ENCODE peak calls at places on chromosome 6, in nine cellular contexts. D is fibroblast of mammary gland, P is bronchial epithelial cell, E is choroid plexus epithelial cell, M is HepG2, R is brain microvascular endothelial cell, Q is body of pancreas, V is A549, F is stomach. X is an unnamed sample.

GRCh38 chr6:107941627-107942026 is 16.4 kb downstream of the SEC63 start:
- DNase-seq in D (no peak), P (no peak), E (no peak), M (no peak), R (no peak), Q (no peak), V (no peak), F (no peak), X (no peak)

GRCh38 chr6:112626468-112627082 is 279.4 kb downstream of the RFPL4B start:
- DNase-seq in D (peak), P (peak), E (peak), M (peak), R (peak), Q (no peak), V (peak), F (no peak), X (no peak)

GRCh38 chr6:6781172-6781876 is 192.8 kb downstream of the LY86 start:
- DNase-seq in D (peak), P (peak), E (peak), M (no peak), R (peak), Q (peak), V (peak), F (no peak), X (peak)

GRCh38 chr6:41374618-41375590 is 39.5 kb downstream of the NCR2 start:
- DNase-seq in D (no peak), P (no peak), E (peak), M (no peak), R (no peak), Q (no peak), V (no peak), F (no peak), X (no peak)

GRCh38 chr6:170505306-170505705 is 47.8 kb downstream of the PSMB1 start:
- DNase-seq in D (no peak), P (no peak), E (no peak), M (no peak), R (no peak), Q (peak), V (no peak), F (no peak), X (no peak)

GRCh38 chr6:79453558-79454042 is 83.6 kb downstream of the LCA5 start:
- DNase-seq in D (peak), P (peak), E (peak), M (no peak), R (peak), Q (no peak), V (peak), F (no peak), X (no peak)

GRCh38 chr6:107624541-107624940 is 134.6 kb downstream of the SOBP start:
- DNase-seq in D (peak), P (peak), E (peak), M (no peak), R (peak), Q (no peak), V (no peak), F (no peak), X (no peak)

GRCh38 chr6:43708857-43709653 is 21.5 kb upstream of the MRPS18A start:
- DNase-seq in D (peak), P (peak), E (peak), M (no peak), R (peak), Q (no peak), V (peak), F (no peak), X (no peak)

GRCh38 chr6:44399991-44400390 is 12.5 kb downstream of the CDC5L start:
- DNase-seq in D (no peak), P (no peak), E (peak), M (no peak), R (no peak), Q (no peak), V (no peak), F (no peak), X (no peak)

GRCh38 chr6:145034664-145035063 is 700.7 kb downstream of the EPM2A start:
- DNase-seq in D (peak), P (no peak), E (peak), M (no peak), R (no peak), Q (no peak), V (no peak), F (no peak), X (no peak)

GRCh38 chr6:25142506-25142905 is 136.7 kb upstream of the CARMIL1 start:
- DNase-seq in D (no peak), P (no peak), E (no peak), M (no peak), R (no peak), Q (no peak), V (no peak), F (no peak), X (no peak)

GRCh38 chr6:6315660-6316059 is 4.8 kb downstream of the F13A1 start:
- DNase-seq in D (peak), P (peak), E (peak), M (peak), R (peak), Q (peak), V (peak), F (peak), X (peak)

GRCh38 chr6:106165885-106166485 is 79.8 kb downstream of the PRDM1 start:
- DNase-seq in D (peak), P (peak), E (peak), M (peak), R (peak), Q (no peak), V (no peak), F (no peak), X (peak)

GRCh38 chr6:37867756-37868446 is 48.4 kb downstream of the ZFAND3 start:
- DNase-seq in D (no peak), P (no peak), E (no peak), M (no peak), R (no peak), Q (no peak), V (no peak), F (no peak), X (no peak)

GRCh38 chr6:139536751-139537617 is 162.5 kb upstream of the CITED2 start:
- DNase-seq in D (no peak), P (no peak), E (no peak), M (no peak), R (no peak), Q (peak), V (peak), F (peak), X (no peak)

GRCh38 chr6:78390066-78390465 is 477.3 kb upstream of the IRAK1BP1 start:
- DNase-seq in D (peak), P (no peak), E (no peak), M (peak), R (no peak), Q (no peak), V (no peak), F (no peak), X (no peak)

GRCh38 chr6:138662474-138662873 is 111.1 kb upstream of the CCDC28A start:
- DNase-seq in D (peak), P (peak), E (peak), M (peak), R (no peak), Q (no peak), V (peak), F (no peak), X (no peak)

DNA sequence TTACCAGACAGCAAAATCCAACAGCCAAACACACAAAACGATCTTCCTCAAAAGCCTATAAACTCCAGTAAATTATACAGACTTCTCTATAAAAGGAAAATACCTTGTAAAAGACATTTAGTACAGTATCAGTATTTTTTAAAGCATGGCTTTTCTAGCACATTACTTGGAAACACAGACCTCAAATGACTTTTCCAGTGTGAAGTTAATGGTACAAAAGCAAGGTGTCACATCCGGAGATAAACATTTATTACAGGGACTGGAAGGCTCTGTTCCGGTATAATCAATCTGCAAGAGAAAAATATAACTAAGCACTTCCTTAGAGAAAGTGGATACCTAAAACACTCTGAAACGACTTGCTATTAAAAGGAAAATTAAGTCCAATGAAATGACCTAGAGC is 17.1 kb downstream of the TMEM30A start:
- DNase-seq in D (no peak), P (no peak), E (no peak), M (no peak), R (no peak), Q (no peak), V (no peak), F (no peak), X (no peak)
- H3K4me3 ChIP-seq in D (no peak), P (no peak), E (no peak), M (no peak), R (no peak), Q (no peak), V (no peak), F (no peak), X (no peak)

GRCh38 chr6:56851104-56851503 is 103.8 kb upstream of the BEND6 start:
- DNase-seq in D (peak), P (no peak), E (peak), M (no peak), R (peak), Q (no peak), V (no peak), F (no peak), X (no peak)
- TF ChIP-seq CTCF in D (no peak), P (no peak), E (no peak), M (no peak), R (no peak), Q (no peak), V (no peak), F (no peak), X (no peak)

GRCh38 chr6:158558415-158559306 is 1.2 kb upstream of the TMEM181 start:
- DNase-seq in D (no peak), P (no peak), E (no peak), M (no peak), R (no peak), Q (no peak), V (no peak), F (no peak), X (no peak)
- H3K4me3 ChIP-seq in D (no peak), P (no peak), E (no peak), M (no peak), R (no peak), Q (no peak), V (no peak), F (no peak), X (no peak)

DNA sequence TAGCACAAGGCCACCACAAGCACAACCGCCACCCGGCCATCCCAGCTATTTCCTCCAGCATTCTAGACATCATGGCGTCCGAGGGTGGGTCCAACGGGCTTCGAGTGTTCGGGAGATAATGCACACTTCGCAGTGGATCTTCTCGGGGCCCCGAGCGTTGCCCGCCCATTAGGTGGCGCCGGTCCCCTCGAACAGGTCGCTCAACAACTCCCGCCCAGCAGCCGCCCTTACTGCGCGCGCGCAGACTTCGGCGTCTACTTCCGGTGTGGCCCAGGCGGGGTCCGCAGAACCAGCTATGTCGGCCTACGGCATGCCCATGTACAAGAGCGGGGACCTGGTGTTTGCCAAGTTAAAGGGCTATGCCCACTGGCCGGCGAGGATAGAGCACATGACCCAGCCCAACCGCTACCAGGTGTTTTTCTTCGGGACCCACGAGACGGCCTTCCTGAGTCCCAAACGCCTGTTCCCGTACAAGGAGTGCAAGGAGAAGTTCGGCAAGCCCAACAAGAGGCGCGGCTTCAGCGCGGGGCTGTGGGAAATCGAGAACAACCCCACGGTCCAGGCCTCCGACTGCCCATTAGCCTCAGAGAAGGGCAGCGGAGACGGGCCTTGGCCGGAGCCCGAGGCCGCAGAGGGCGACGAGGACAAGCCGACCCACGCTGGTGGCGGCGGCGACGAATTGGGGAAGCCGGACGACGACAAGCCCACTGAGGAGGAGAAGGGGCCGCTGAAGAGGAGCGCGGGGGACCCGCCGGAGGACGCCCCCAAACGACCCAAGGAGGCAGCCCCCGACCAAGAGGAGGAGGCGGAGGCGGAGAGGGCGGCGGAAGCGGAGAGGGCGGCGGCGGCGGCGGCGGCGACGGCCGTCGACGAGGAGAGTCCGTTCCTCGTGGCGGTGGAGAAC is at the start of gene HDGFL1:
- DNase-seq in D (no peak), P (no peak), E (no peak), M (no peak), R (no peak), Q (peak), V (no peak), F (no peak), X (no peak)
- TF ChIP-seq CTCF in D (no peak), P (no peak), E (no peak), M (no peak), R (no peak), Q (no peak), V (no peak), F (no peak), X (no peak)

GRCh38 chr6:29976588-29977424 is 34.5 kb downstream of the HLA-A start:
- DNase-seq in D (peak), P (peak), E (peak), M (peak), R (peak), Q (peak), V (peak), F (peak), X (no peak)
- H3K4me3 ChIP-seq in D (peak), P (peak), E (peak), M (peak), R (peak), Q (peak), V (peak), F (peak), X (peak)

DNA sequence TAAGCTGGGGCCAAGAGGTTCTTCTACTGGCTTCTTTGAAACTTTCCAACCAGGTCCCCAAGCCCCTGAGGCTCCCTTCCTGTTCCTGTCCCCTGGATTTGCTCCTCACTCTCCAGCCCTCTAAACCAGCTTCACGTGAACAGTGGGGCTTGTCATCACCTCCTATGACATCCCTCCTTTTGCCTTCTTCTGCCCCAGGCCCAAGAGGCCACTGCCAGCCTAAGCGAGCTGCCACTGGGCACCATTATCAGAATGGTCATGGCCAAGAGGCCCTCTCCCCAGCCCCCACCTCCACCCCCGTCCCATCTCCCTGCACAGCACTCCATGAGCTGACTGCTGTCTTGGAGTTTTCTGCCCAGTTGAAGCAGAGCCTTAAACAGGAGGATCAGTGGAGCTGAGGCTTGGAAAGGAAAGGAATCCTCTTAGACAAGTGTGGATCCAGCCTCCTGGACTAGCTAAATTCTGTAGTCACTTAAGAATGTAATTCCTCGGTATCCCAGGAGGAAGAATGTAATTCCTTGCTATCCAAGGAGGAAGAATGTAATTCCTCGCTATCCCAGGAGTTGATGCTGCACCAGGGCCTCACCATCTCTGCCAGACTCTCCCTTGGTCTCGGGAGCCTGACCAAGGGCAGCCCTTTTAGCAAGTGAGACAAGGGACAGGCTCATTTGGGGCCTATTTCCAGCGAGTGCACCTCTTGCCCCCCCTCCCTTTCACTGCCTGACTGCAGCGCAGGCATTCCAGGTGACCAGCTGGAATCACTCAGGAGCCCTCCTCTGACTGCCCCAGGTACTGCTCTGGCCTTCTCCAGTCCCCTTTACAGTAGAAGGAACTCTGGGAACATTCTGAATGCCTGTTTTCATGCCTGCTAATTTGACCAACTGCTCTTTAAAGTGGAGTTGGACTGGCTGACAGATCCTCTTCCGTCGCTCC is 76.4 kb downstream of the TCP11 start:
- DNase-seq in D (no peak), P (no peak), E (no peak), M (no peak), R (no peak), Q (no peak), V (no peak), F (no peak), X (no peak)
- TF ChIP-seq CTCF in D (no peak), P (no peak), E (no peak), M (no peak), R (no peak), Q (no peak), V (no peak), F (no peak), X (no peak)

DNA sequence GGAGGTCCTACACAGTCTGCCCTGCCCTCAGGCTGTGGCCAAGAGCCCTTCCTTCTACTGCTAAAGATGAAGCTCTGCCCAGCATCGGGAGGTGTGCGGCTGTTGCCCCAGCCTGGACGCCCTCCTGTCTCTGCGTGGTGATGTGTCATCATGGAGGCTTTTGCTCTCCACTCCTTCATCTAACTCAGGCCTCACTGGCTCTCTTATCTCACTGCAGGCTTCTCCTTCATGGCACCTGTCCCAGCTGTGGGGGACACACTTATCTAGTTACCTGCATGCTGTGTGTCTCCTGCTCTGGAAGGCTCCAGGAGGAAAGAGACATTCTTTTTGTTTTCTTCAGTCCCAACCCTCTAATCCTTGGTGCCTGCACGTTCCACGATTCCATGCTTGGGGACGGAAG is 89.1 kb downstream of the PSMG4 start:
- DNase-seq in D (no peak), P (no peak), E (no peak), M (no peak), R (no peak), Q (no peak), V (no peak), F (no peak), X (no peak)
- H3K4me3 ChIP-seq in D (no peak), P (no peak), E (no peak), M (no peak), R (no peak), Q (no peak), V (no peak), F (no peak), X (no peak)

X was measured in astrocyte of the cerebellum.